ENCODE peak calls at places on chromosomes 12 and 14, in seven cellular contexts. O is H1; G is CMK; E is activated CD4-positive, alpha-beta T cell treated with anti-CD3 and anti-CD28 coated beads, Interleukin-2, amount 50 U/mL, for 1 hour; K is EH; C is CD4-positive, alpha-beta T cell; A is fibroblast of the aortic adventitia. I is an unnamed sample.

GRCh38 chr12:4120316-4120920 is 153.1 kb upstream of the CCND2 start:
- DNase-seq in C (no peak), K (no peak), A (no peak), E (no peak), G (no peak), O (no peak), I (no peak)

GRCh38 chr14:43914041-43914693 is 592.9 kb downstream of the FSCB start:
- DNase-seq in C (no peak), E (no peak), A (no peak), G (no peak), K (no peak), O (no peak), I (no peak)

GRCh38 chr12:96141216-96141944 is 52.8 kb upstream of the ELK3 start:
- DNase-seq in G (no peak), O (no peak), A (peak), K (peak), E (no peak), C (no peak), I (no peak)

GRCh38 chr12:14833952-14834351 is 9.4 kb downstream of the ART4 start:
- DNase-seq in O (no peak), K (peak), G (no peak), E (no peak), A (no peak), C (no peak), I (no peak)

GRCh38 chr12:81017792-81018191 is 60.1 kb upstream of the ACSS3 start:
- DNase-seq in C (no peak), O (no peak), K (no peak), E (no peak), A (no peak), G (no peak), I (no peak)

GRCh38 chr12:93785262-93786010 is 108.3 kb downstream of the CRADD start:
- DNase-seq in C (peak), O (peak), G (no peak), K (peak), A (peak), E (peak), I (no peak)

GRCh38 chr14:99035268-99035667 is 236.7 kb downstream of the BCL11B start:
- DNase-seq in A (peak), G (no peak), C (no peak), E (no peak), O (no peak), K (peak), I (peak)

GRCh38 chr12:88836156-88836555 is 255.9 kb upstream of the KITLG start:
- DNase-seq in O (no peak), K (peak), G (no peak), E (no peak), C (no peak), A (no peak), I (no peak)

GRCh38 chr12:31118347-31118830 is 44.7 kb downstream of the DDX11 start:
- DNase-seq in A (no peak), E (no peak), K (peak), G (no peak), C (no peak), O (no peak), I (no peak)

GRCh38 chr12:108459106-108459505 is 56.0 kb upstream of the FICD start:
- DNase-seq in O (no peak), K (no peak), G (no peak), A (no peak), E (no peak), C (no peak), I (no peak)

GRCh38 chr12:112885204-112885603 is 21.6 kb upstream of the OAS1 start:
- DNase-seq in G (no peak), A (no peak), E (no peak), K (no peak), C (no peak), O (no peak), I (no peak)